ENCODE peak calls at places on chromosomes 3 and 15, in ten cellular contexts. C, A, G, S, K, J, L, M, N and E are unnamed samples.

GRCh38 chr3:136817448-136817847 is 1.5 kb upstream of the SLC35G2 start:
- DNase-seq in K (no peak), N (no peak), A (no peak), G (peak; percentile 7), C (no peak), L (no peak), M (no peak), J (no peak), S (no peak), E (no peak)

GRCh38 chr3:32391643-32392529 is at the start of gene CMTM7:
- DNase-seq in M (peak; percentile 69), G (peak; percentile 36), C (peak; percentile 85), J (peak; percentile 75), L (peak; percentile 81), A (peak; percentile 64), K (peak; percentile 52), S (peak; percentile 43), N (peak; percentile 80), E (peak; percentile 68)

GRCh38 chr3:122030381-122031122 is 8.5 kb upstream of the ILDR1 start:
- DNase-seq in J (peak; percentile 69), L (no peak), C (no peak), N (no peak), G (peak; percentile 35), A (no peak), M (no peak), S (no peak), K (no peak), E (no peak)

GRCh38 chr15:87167055-87167454 is 1087.4 kb downstream of the AGBL1 start:
- DNase-seq in J (no peak), K (no peak), M (no peak), N (peak; percentile 50), C (no peak), G (peak; percentile 61), S (no peak), L (no peak), A (no peak), E (no peak)

GRCh38 chr3:149494022-149494758 is 19.7 kb downstream of the TM4SF4 start:
- DNase-seq in A (peak; percentile 58), N (peak; percentile 34), C (no peak), S (peak; percentile 72), J (peak; percentile 86), G (peak; percentile 39), L (peak; percentile 82), M (no peak), K (peak; percentile 60), E (peak; percentile 37)

GRCh38 chr15:66741646-66742045 is 39.6 kb downstream of the SMAD6 start:
- DNase-seq in J (no peak), N (no peak), A (no peak), S (no peak), M (no peak), K (no peak), L (no peak), C (peak; percentile 6), G (no peak), E (no peak)

GRCh38 chr15:62940755-62941361 is 101.7 kb upstream of the TPM1 start:
- DNase-seq in J (peak; percentile 88), N (peak; percentile 95), S (peak; percentile 75), C (no peak), L (peak; percentile 65), M (peak; percentile 71), G (peak; percentile 97), A (no peak), K (peak; percentile 87), E (no peak)

GRCh38 chr3:141380987-141381386 is 12.7 kb downstream of the ZBTB38 start:
- DNase-seq in C (no peak), S (no peak), N (no peak), G (no peak), L (no peak), A (no peak), J (no peak), K (no peak), M (no peak), E (no peak)

GRCh38 chr3:70716832-70717231 is 404.4 kb upstream of the MDFIC2 start:
- DNase-seq in M (peak; percentile 18), L (peak; percentile 26), G (peak; percentile 20), S (no peak), N (peak; percentile 3), J (peak; percentile 71), C (no peak), K (peak; percentile 44), A (no peak), E (no peak)

GRCh38 chr15:49492834-49493233 is 69.8 kb downstream of the FGF7 start:
- DNase-seq in J (peak; percentile 42), L (no peak), C (no peak), G (peak; percentile 31), S (no peak), M (no peak), N (peak; percentile 90), A (no peak), K (no peak), E (no peak)

GRCh38 chr3:32569540-32570425 is 875 bp downstream of the DYNC1LI1 start:
- DNase-seq in M (peak; percentile 61), N (peak; percentile 66), K (peak; percentile 45), S (peak; percentile 24), G (no peak), A (peak; percentile 60), J (peak; percentile 27), L (peak; percentile 77), C (peak; percentile 90), E (peak; percentile 62)

GRCh38 chr3:148866261-148866660 is 1.2 kb downstream of the CPA3 start:
- DNase-seq in M (no peak), L (no peak), G (peak; percentile 94), N (no peak), J (peak; percentile 60), K (no peak), A (no peak), C (no peak), S (no peak), E (no peak)

GRCh38 chr15:40052604-40053003 is 13.6 kb upstream of the SRP14 start:
- DNase-seq in N (no peak), J (no peak), A (no peak), K (no peak), M (no peak), S (no peak), C (no peak), L (no peak), G (no peak), E (no peak)

GRCh38 chr15:68360716-68361115 is 71.2 kb downstream of the ITGA11 start:
- DNase-seq in C (no peak), J (no peak), G (no peak), A (no peak), S (no peak), K (no peak), L (no peak), M (no peak), N (no peak), E (no peak)

GRCh38 chr3:177673105-177673804 is 476.0 kb upstream of the TBL1XR1 start:
- DNase-seq in G (peak; percentile 96), N (no peak), K (peak; percentile 23), L (peak; percentile 57), C (no peak), M (no peak), A (no peak), S (no peak), J (peak; percentile 92), E (no peak)

GRCh38 chr3:132004571-132004970 is 30.2 kb downstream of the CPNE4 start:
- DNase-seq in A (no peak), M (no peak), N (no peak), S (no peak), J (peak; percentile 81), K (no peak), L (no peak), C (no peak), G (peak; percentile 68), E (no peak)

GRCh38 chr15:94509259-94509658 is 277.9 kb downstream of the MCTP2 start:
- DNase-seq in G (no peak), S (no peak), N (no peak), K (no peak), A (no peak), L (no peak), M (no peak), J (no peak), C (no peak), E (no peak)

DNA sequence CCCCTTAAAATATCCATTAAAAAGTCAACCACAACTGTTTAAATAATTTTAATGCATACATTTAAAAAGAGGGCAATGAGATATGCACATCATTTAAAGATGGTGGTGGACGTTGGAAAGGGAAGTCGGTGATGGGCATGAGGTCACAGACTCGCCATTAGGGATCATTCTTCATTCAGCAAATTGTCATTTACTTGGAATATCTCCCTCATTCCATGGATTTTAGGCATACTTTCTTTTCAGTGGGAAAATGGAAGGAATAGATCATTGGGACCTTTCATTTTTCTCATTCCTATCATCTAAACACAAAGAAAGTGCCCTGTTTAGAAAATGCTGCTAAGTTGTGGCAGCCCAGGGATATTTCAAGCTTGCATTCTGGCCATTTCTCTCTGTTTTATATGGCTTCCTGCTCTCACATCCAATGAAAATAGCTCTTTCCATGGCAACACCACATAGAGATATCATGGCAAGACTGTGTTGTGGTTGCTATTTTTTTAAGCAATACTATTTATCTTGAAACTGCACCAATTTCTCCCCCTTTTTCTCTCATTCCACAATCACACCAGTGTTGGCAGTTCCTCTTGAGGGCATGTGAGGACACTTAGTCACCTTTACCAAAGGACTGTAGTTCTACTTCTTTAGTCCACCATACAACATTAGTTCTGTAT is 40.7 kb upstream of the LMCD1 start:
- DNase-seq in S (no peak), G (peak; percentile 94), M (no peak), L (no peak), K (peak; percentile 64), J (peak; percentile 86), A (no peak), C (no peak), N (peak; percentile 4), E (no peak)
- H3K27ac ChIP-seq in S (peak overlapping the region; percentile 14), G (peak overlapping the region; percentile 94), M (peak overlapping the region; percentile 27), L (no peak overlapping the region), K (peak overlapping the region; percentile 84), J (no peak overlapping the region), A (no peak overlapping the region), C (no peak overlapping the region), N (no peak overlapping the region), E (no peak overlapping the region)

GRCh38 chr15:31364301-31365031 is 37.8 kb downstream of the KLF13 start:
- DNase-seq in N (peak; percentile 73), M (peak; percentile 34), K (no peak), L (no peak), S (no peak), A (no peak), G (no peak), J (no peak), C (peak; percentile 66), E (peak; percentile 61)
- H3K4me3 ChIP-seq in N (no peak overlapping the region), M (peak overlapping the region; percentile 62), K (no peak overlapping the region), L (no peak overlapping the region), S (no peak overlapping the region), A (no peak overlapping the region), G (no peak overlapping the region), J (no peak overlapping the region), C (no peak overlapping the region), E (peak overlapping the region; percentile 47)

DNA sequence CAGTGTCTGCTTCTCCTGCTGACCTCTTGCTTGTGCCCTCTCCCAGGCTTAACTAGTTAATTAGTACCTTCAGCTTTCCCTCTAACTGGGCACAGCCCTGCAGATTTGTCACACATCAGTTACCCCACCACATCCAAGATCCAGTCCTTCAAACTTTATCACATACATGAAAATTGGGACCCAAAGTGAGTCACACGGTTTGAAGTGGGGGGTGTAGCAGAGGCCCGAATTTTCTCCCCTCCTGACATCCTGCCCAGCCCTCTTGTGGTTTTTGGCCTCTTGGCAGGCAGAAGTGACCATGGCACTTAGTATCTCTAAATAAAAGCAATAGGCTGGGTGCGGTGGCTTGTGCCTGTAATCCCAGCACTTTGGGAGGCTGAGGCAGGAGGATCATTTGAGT is 3.9 kb downstream of the MAPKAPK3 start:
- DNase-seq in L (no peak), S (no peak), G (no peak), N (no peak), J (no peak), K (no peak), C (no peak), M (no peak), A (no peak), E (no peak)
- H3K27ac ChIP-seq in L (no peak overlapping the region), S (no peak overlapping the region), G (no peak overlapping the region), N (no peak overlapping the region), J (no peak overlapping the region), K (no peak overlapping the region), C (peak overlapping the region; percentile 18), M (peak overlapping the region; percentile 98), A (no peak overlapping the region), E (no peak overlapping the region)

GRCh38 chr3:87791248-87792027 is 267.4 kb downstream of the CGGBP1 start:
- DNase-seq in S (no peak), K (no peak), A (no peak), G (no peak), N (no peak), L (no peak), J (no peak), C (no peak), M (no peak), E (no peak)
- H3K4me3 ChIP-seq in S (peak overlapping the region; percentile 59), K (no peak overlapping the region), A (peak overlapping the region; percentile 75), G (peak overlapping the region; percentile 63), N (no peak overlapping the region), L (no peak overlapping the region), J (no peak overlapping the region), C (no peak overlapping the region), M (peak overlapping the region; percentile 64), E (no peak overlapping the region)